ENCODE peak calls at places on chromosomes 1 and 21, in nine cellular contexts. R is stimulated activated CD4-positive, alpha-beta T cell treated with anti-CD3 and anti-CD28 coated beads, Interleukin-2, amount 100 ng/mL, for 48 hours; J is mesenteric fat pad; H is GM03348; A is heart left ventricle; K is stimulated activated CD8-positive, alpha-beta memory T cell treated with anti-CD3 and anti-CD28 coated beads, Interleukin-4, amount 100 ng/mL, for 1 hour; L is AML-193; Z is DMS153; N is HT1080. M is an unnamed sample.

GRCh38 chr1:151371744-151372410 is 628 bp downstream of the SELENBP1 start:
- DNase-seq in H (peak), K (no peak), J (no peak), R (no peak), L (no peak), N (no peak), Z (peak), A (no peak), M (peak)

GRCh38 chr1:58881471-58881994 is 97.7 kb upstream of the JUN start:
- DNase-seq in Z (no peak), A (no peak), K (no peak), J (no peak), L (peak), R (no peak), N (peak), H (no peak), M (peak)

GRCh38 chr21:26939532-26940181 is 27.2 kb downstream of the ADAMTS5 start:
- DNase-seq in J (no peak), H (peak), A (no peak), K (no peak), N (no peak), R (no peak), Z (no peak), L (no peak), M (no peak)

GRCh38 chr1:117615474-117615873 is 9.6 kb downstream of the TENT5C start:
- DNase-seq in N (no peak), L (no peak), A (no peak), K (no peak), J (no peak), H (no peak), Z (no peak), R (no peak), M (no peak)

GRCh38 chr1:41383094-41383852 is 22.0 kb downstream of the FOXO6 start:
- DNase-seq in H (peak), R (no peak), J (no peak), K (no peak), N (peak), Z (no peak), A (no peak), L (no peak), M (peak)

GRCh38 chr1:51284487-51284954 is 45.8 kb downstream of the TTC39A start:
- DNase-seq in J (peak), Z (peak), L (peak), N (peak), H (no peak), A (no peak), K (no peak), R (no peak), M (peak)

GRCh38 chr1:61391730-61392129 is 309.4 kb downstream of the NFIA start:
- DNase-seq in A (no peak), L (no peak), Z (no peak), K (no peak), N (no peak), H (no peak), J (no peak), R (no peak), M (no peak)

GRCh38 chr1:23741609-23742008 is 1.7 kb upstream of the ELOA start:
- DNase-seq in A (no peak), L (no peak), K (no peak), Z (no peak), N (no peak), R (no peak), J (no peak), H (no peak), M (no peak)

GRCh38 chr1:154353460-154353904 is 28.2 kb downstream of the ATP8B2 start:
- DNase-seq in R (peak), A (no peak), N (no peak), J (no peak), L (peak), K (no peak), H (peak), Z (no peak), M (no peak)

GRCh38 chr1:234911787-234912186 is 216.8 kb downstream of the TOMM20 start:
- DNase-seq in J (no peak), R (no peak), H (no peak), K (peak), L (no peak), Z (no peak), A (peak), N (no peak), M (no peak)

GRCh38 chr1:43069481-43070050 is 102.5 kb downstream of the EBNA1BP2 start:
- DNase-seq in Z (no peak), R (no peak), J (no peak), H (no peak), N (no peak), A (no peak), L (no peak), K (no peak), M (no peak)

M was measured in Daoy.